ENCODE peak calls at places on chromosomes 6 and 20, in ten cellular contexts. F is globus pallidus; B is ACHN; J is fibroblast of the conjunctiva; T is stimulated activated CD8-positive, alpha-beta memory T cell treated with anti-CD3 and anti-CD28 coated beads, Interleukin-12 subunit alpha, Interleukin-12 subunit beta, amount 100 ng/mL, for 1 hour; G is mucosa of descending colon; O is substantia nigra; H is brain pericyte; R is left cardiac atrium; Y is Caki2. K is an unnamed sample.

GRCh38 chr20:24985802-24986201 is 6.7 kb downstream of the APMAP start:
- DNase-seq in G (no peak), H (no peak), T (no peak), R (no peak), O (no peak), B (no peak), J (no peak), Y (no peak), F (no peak), K (peak)

GRCh38 chr20:16919841-16920240 is 171.7 kb downstream of the OTOR start:
- DNase-seq in T (no peak), B (no peak), H (no peak), O (no peak), R (no peak), J (no peak), G (no peak), Y (no peak), F (no peak), K (no peak)

GRCh38 chr6:32370510-32370909 is 1.2 kb downstream of the TSBP1 start:
- DNase-seq in T (no peak), Y (no peak), R (no peak), O (no peak), H (no peak), G (no peak), B (no peak), J (no peak), F (no peak), K (no peak)

GRCh38 chr20:1215386-1216170 is 10.3 kb upstream of the RAD21L1 start:
- DNase-seq in J (no peak), F (no peak), B (no peak), G (no peak), H (no peak), Y (no peak), R (no peak), T (no peak), O (no peak), K (no peak)

GRCh38 chr20:40741507-40742106 is 52.6 kb upstream of the MAFB start:
- DNase-seq in H (peak), B (peak), T (no peak), J (no peak), R (peak), Y (no peak), O (peak), F (peak), G (peak), K (no peak)

GRCh38 chr6:36135053-36135731 is 4.9 kb downstream of the MAPK13 start:
- DNase-seq in O (no peak), B (no peak), F (no peak), Y (no peak), T (no peak), R (no peak), J (no peak), G (no peak), H (no peak), K (no peak)

GRCh38 chr6:56827908-56828649 is 126.8 kb upstream of the BEND6 start:
- DNase-seq in O (no peak), G (no peak), H (no peak), B (no peak), R (no peak), T (no peak), J (no peak), F (no peak), Y (no peak), K (no peak)

GRCh38 chr20:43751167-43752050 is 24.6 kb upstream of the GTSF1L start:
- DNase-seq in H (peak), O (no peak), J (peak), Y (peak), B (no peak), R (no peak), G (no peak), F (no peak), T (no peak), K (no peak)

GRCh38 chr6:10210052-10210451 is 204.8 kb downstream of the TFAP2A start:
- DNase-seq in R (peak), J (no peak), G (no peak), H (no peak), F (peak), O (no peak), T (no peak), Y (peak), B (peak), K (no peak)

GRCh38 chr6:165098165-165098564 is 211.2 kb downstream of the C6orf118 start:
- DNase-seq in Y (no peak), T (no peak), R (no peak), G (no peak), O (no peak), B (peak), J (no peak), H (no peak), F (no peak), K (no peak)

GRCh38 chr6:22716721-22717120 is 147.4 kb downstream of the HDGFL1 start:
- DNase-seq in R (no peak), F (no peak), H (no peak), O (no peak), Y (peak), J (no peak), B (peak), T (no peak), G (no peak), K (no peak)

GRCh38 chr6:32108094-32108627 is 977 bp downstream of the TNXB start:
- DNase-seq in O (no peak), R (peak), J (peak), F (no peak), G (peak), T (no peak), H (no peak), Y (no peak), B (no peak), K (peak)

GRCh38 chr6:36119209-36119608 is 11.1 kb upstream of the MAPK13 start:
- DNase-seq in F (no peak), Y (no peak), J (no peak), B (no peak), O (no peak), G (no peak), H (no peak), R (no peak), T (no peak), K (no peak)

GRCh38 chr6:96923400-96923799 is 1.1 kb upstream of the KLHL32 start:
- DNase-seq in T (no peak), J (no peak), F (peak), Y (no peak), H (no peak), R (no peak), G (no peak), O (no peak), B (no peak), K (no peak)

GRCh38 chr20:49446808-49447207 is 35.7 kb downstream of the KCNB1 start:
- DNase-seq in F (peak), J (peak), H (no peak), Y (no peak), O (peak), T (no peak), R (peak), B (no peak), G (peak), K (peak)

GRCh38 chr6:127436578-127437110 is 22.5 kb downstream of the KIAA0408 start:
- DNase-seq in J (no peak), O (no peak), T (no peak), Y (no peak), R (no peak), G (no peak), F (no peak), B (no peak), H (no peak), K (no peak)

GRCh38 chr20:9359561-9360308 is 154.7 kb upstream of the LAMP5 start:
- DNase-seq in Y (peak), R (peak), H (peak), T (no peak), G (peak), O (peak), F (peak), J (peak), B (peak), K (no peak)

GRCh38 chr20:33852971-33853813 is 42.0 kb downstream of the CHMP4B start:
- DNase-seq in O (no peak), R (no peak), F (no peak), H (no peak), B (no peak), J (no peak), G (no peak), T (no peak), Y (no peak), K (no peak)

GRCh38 chr6:12158686-12159415 is 131.3 kb upstream of the EDN1 start:
- DNase-seq in G (no peak), T (no peak), O (no peak), H (no peak), R (no peak), F (no peak), B (no peak), Y (no peak), J (no peak), K (no peak)

GRCh38 chr20:61096463-61096862 is 155.6 kb upstream of the CDH4 start:
- DNase-seq in T (no peak), F (no peak), R (no peak), G (no peak), B (no peak), O (no peak), Y (no peak), J (no peak), H (no peak), K (no peak)

GRCh38 chr6:134238960-134239795 is 78.7 kb downstream of the SGK1 start:
- DNase-seq in G (no peak), J (no peak), T (no peak), R (no peak), H (no peak), Y (no peak), B (no peak), O (no peak), F (no peak), K (no peak)

GRCh38 chr20:24782801-24783630 is 166.1 kb upstream of the CST7 start:
- DNase-seq in T (no peak), R (no peak), B (no peak), O (no peak), Y (no peak), G (no peak), J (no peak), F (no peak), H (no peak), K (no peak)

GRCh38 chr6:156438519-156438918 is 338.7 kb upstream of the ARID1B start:
- DNase-seq in G (no peak), H (no peak), Y (no peak), J (no peak), O (no peak), F (no peak), T (no peak), B (no peak), R (no peak), K (no peak)

GRCh38 chr6:169160855-169161560 is 92.6 kb downstream of the THBS2 start:
- DNase-seq in J (no peak), R (no peak), O (no peak), B (no peak), G (no peak), Y (no peak), H (no peak), T (no peak), F (no peak), K (no peak)

GRCh38 chr6:19759117-19759880 is 77.9 kb upstream of the ID4 start:
- DNase-seq in T (no peak), H (no peak), J (no peak), O (no peak), F (no peak), B (no peak), Y (no peak), G (no peak), R (no peak), K (no peak)

GRCh38 chr20:23232219-23232581 is 118.4 kb upstream of the NXT1 start:
- DNase-seq in R (no peak), F (no peak), J (no peak), Y (no peak), O (no peak), B (no peak), H (no peak), G (no peak), T (no peak), K (no peak)

GRCh38 chr20:61256365-61256764 is 4.3 kb downstream of the CDH4 start:
- DNase-seq in R (no peak), H (no peak), B (no peak), T (no peak), Y (no peak), O (no peak), J (no peak), F (no peak), G (no peak), K (no peak)

GRCh38 chr6:128803911-128804310 is 79.0 kb upstream of the LAMA2 start:
- DNase-seq in Y (no peak), F (peak), O (no peak), T (no peak), R (no peak), J (no peak), B (no peak), G (no peak), H (no peak), K (no peak)

GRCh38 chr6:147054871-147055270 is 149.3 kb upstream of the STXBP5 start:
- DNase-seq in R (no peak), F (no peak), J (no peak), G (no peak), O (no peak), T (no peak), H (no peak), B (no peak), Y (no peak), K (no peak)

GRCh38 chr6:2412731-2413130 is 167.3 kb upstream of the GMDS start:
- DNase-seq in F (no peak), J (peak), Y (no peak), O (no peak), G (no peak), H (no peak), R (no peak), B (no peak), T (no peak), K (no peak)

GRCh38 chr6:163189609-163190008 is 224.9 kb upstream of the QKI start:
- DNase-seq in Y (no peak), R (no peak), B (no peak), H (no peak), F (peak), J (no peak), G (no peak), O (no peak), T (no peak), K (no peak)

GRCh38 chr20:37245671-37246237 is 15.9 kb downstream of the GHRH start:
- DNase-seq in Y (no peak), O (no peak), B (no peak), H (no peak), J (no peak), R (no peak), G (no peak), F (no peak), T (no peak), K (no peak)

GRCh38 chr6:129575378-129576118 is 134.4 kb downstream of the ARHGAP18 start:
- DNase-seq in G (no peak), R (no peak), Y (peak), J (peak), O (no peak), T (no peak), H (no peak), B (peak), F (peak), K (no peak)

GRCh38 chr6:131730264-131730663 is 19.4 kb upstream of the CTAGE9 start:
- DNase-seq in J (no peak), B (no peak), R (no peak), H (no peak), Y (no peak), F (peak), O (no peak), G (no peak), T (no peak), K (no peak)

K was measured in ascending aorta.